ENCODE peak calls at places on chromosomes 12 and 14, in four cellular contexts. B is AG09309, P is AG04450, T is AG04449. F is an unnamed sample.

GRCh38 chr12:57093412-57094193 is 4.7 kb downstream of the NAB2 start:
- DNase-seq in B (peak; percentile 62), P (peak; percentile 79), T (no peak), F (no peak)

GRCh38 chr14:31567651-31568050 is 6.4 kb downstream of the NUBPL start:
- DNase-seq in P (no peak), B (no peak), T (no peak), F (no peak)

GRCh38 chr12:6902448-6902847 is 2.2 kb upstream of the LRRC23 start:
- DNase-seq in B (no peak), P (no peak), T (no peak), F (no peak)

GRCh38 chr12:45785315-45785714 is 55.8 kb downstream of the ARID2 start:
- DNase-seq in B (no peak), P (no peak), T (no peak), F (no peak)

GRCh38 chr12:124441443-124442190 is 125.8 kb downstream of the NCOR2 start:
- DNase-seq in P (peak; percentile 72), T (peak; percentile 72), B (peak; percentile 89), F (peak; percentile 77)

GRCh38 chr14:72906316-72906715 is 12.4 kb upstream of the DPF3 start:
- DNase-seq in B (peak; percentile 84), T (peak; percentile 69), P (peak; percentile 58), F (peak; percentile 38)

GRCh38 chr14:76968621-76969063 is 59.9 kb downstream of the IRF2BPL start:
- DNase-seq in T (no peak), P (no peak), B (no peak), F (no peak)

GRCh38 chr14:71142375-71143038 is 235.2 kb downstream of the PCNX1 start:
- DNase-seq in B (peak; percentile 95), T (peak; percentile 95), P (peak; percentile 91), F (no peak)

GRCh38 chr14:39035336-39035735 is 67.7 kb downstream of the SEC23A start:
- DNase-seq in B (no peak), T (no peak), P (no peak), F (no peak)

GRCh38 chr14:39038542-39038941 is 64.5 kb downstream of the SEC23A start:
- DNase-seq in T (no peak), P (no peak), B (no peak), F (no peak)

GRCh38 chr14:39033371-39033770 is 69.7 kb downstream of the SEC23A start:
- DNase-seq in P (peak; percentile 13), B (no peak), T (no peak), F (no peak)

GRCh38 chr14:39036760-39037159 is 66.3 kb downstream of the SEC23A start:
- DNase-seq in P (no peak), T (no peak), B (no peak), F (no peak)

GRCh38 chr14:39034481-39035296 is 68.3 kb downstream of the SEC23A start:
- DNase-seq in T (no peak), P (no peak), B (no peak), F (no peak)
- TF ChIP-seq CTCF in T (peak; percentile 18), P (peak; percentile 44), B (peak; percentile 37), F (peak; percentile 52)

GRCh38 chr12:2172486-2173214 is 119.9 kb downstream of the CACNA1C start:
- DNase-seq in T (no peak), B (no peak), P (no peak), F (no peak)
- H3K4me3 ChIP-seq in T (no peak overlapping the region), B (no peak overlapping the region), P (no peak overlapping the region), F (no peak overlapping the region)

DNA sequence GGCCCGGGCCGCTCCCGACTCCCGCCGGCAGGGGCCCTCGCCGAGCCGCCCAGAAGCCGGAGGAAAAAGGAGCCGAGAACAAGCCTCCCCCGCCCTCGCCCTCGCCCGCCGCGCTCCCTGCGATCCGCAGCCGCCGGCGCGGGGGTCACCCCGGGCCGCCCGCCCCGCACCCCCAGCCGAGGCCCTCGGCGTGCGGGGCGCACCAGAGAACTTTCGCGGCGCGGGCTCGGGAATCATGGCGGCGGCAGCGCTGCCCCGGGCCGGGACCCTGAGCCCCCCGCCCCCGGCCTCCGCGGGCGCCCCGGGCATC is 519 bp downstream of the CDK2AP1 start:
- DNase-seq in P (no peak), B (no peak), T (no peak), F (no peak)
- TF ChIP-seq CTCF in P (peak; percentile 42), B (peak; percentile 42), T (peak; percentile 63), F (peak; percentile 44)

DNA sequence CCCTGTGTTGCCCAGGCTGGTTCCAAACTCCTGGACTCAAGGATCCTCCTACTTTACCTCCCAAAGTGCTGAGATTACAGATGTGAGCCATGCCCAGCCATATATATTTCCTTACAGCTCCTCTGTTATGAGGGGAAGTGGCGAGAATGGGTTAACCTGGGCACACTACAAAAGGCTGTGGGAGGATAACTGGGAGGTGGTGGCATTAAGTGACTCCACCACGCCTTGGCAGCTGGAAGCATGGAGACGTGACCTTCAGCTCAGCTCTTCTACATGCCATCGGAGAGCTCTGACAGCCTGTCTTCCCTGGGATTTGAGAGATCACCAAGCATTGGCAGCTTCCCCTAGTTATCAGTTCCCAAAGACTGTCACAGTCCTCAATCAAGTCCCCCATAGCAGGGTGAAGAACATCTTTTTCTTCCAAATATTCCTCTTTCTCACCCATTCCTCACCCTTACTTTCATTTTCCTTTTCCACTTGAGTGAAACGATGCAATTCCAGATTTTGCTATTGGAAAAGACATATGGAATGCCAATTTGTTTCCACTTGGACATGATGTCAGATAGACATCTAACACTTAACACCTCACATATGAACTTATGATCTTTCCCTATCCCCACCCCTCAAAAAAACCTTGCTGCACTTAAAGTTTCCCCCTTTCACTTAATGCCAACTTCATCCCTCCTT is 48.5 kb downstream of the PHLDA1 start:
- DNase-seq in T (no peak), P (no peak), B (no peak), F (no peak)
- H3K4me3 ChIP-seq in T (peak overlapping the region; percentile 38), P (peak overlapping the region; percentile 55), B (peak overlapping the region; percentile 23), F (no peak overlapping the region)

GRCh38 chr14:68926236-68926635 is 52.9 kb downstream of the ACTN1 start:
- DNase-seq in P (no peak), B (no peak), T (no peak), F (no peak)
- TF ChIP-seq CTCF in P (peak; percentile 55), B (peak; percentile 56), T (peak; percentile 51), F (peak; percentile 74)

GRCh38 chr12:108193493-108193892 is 64.4 kb downstream of the WSCD2 start:
- DNase-seq in P (no peak), T (no peak), B (no peak), F (no peak)

GRCh38 chr12:108191938-108192337 is 62.9 kb downstream of the WSCD2 start:
- DNase-seq in P (no peak), B (no peak), T (no peak), F (no peak)

GRCh38 chr12:108190529-108190928 is 61.4 kb downstream of the WSCD2 start:
- DNase-seq in T (no peak), B (no peak), P (no peak), F (no peak)

GRCh38 chr12:108193922-108194321 is 64.8 kb downstream of the WSCD2 start:
- DNase-seq in P (no peak), B (no peak), T (no peak), F (no peak)

GRCh38 chr12:108191086-108191485 is 62.0 kb downstream of the WSCD2 start:
- DNase-seq in P (no peak), B (no peak), T (no peak), F (no peak)
- H3K4me3 ChIP-seq in P (no peak overlapping the region), B (no peak overlapping the region), T (no peak overlapping the region), F (no peak overlapping the region)

GRCh38 chr12:113127791-113128199 is 7.8 kb downstream of the RASAL1 start:
- DNase-seq in B (no peak), P (no peak), T (no peak), F (no peak)

GRCh38 chr12:113131556-113131955 is 4.0 kb downstream of the RASAL1 start:
- DNase-seq in T (no peak), B (no peak), P (no peak), F (no peak)

GRCh38 chr12:113128802-113129663 is 6.5 kb downstream of the RASAL1 start:
- DNase-seq in T (no peak), P (no peak), B (no peak), F (no peak)

GRCh38 chr12:113130457-113131135 is 5.0 kb downstream of the RASAL1 start:
- DNase-seq in B (no peak), T (no peak), P (no peak), F (no peak)

GRCh38 chr12:113129664-113130456 is 5.7 kb downstream of the RASAL1 start:
- DNase-seq in B (no peak), P (no peak), T (no peak), F (no peak)
- TF ChIP-seq CTCF in B (no peak), P (no peak), T (no peak), F (no peak)

GRCh38 chr14:23118506-23119361 is at the start of gene CEBPE:
- DNase-seq in B (no peak), T (no peak), P (no peak), F (no peak)

GRCh38 chr14:23115492-23115850 is 3.6 kb downstream of the CEBPE start:
- DNase-seq in B (no peak), T (no peak), P (no peak), F (no peak)

GRCh38 chr14:23119362-23120327 is 590 bp upstream of the CEBPE start:
- DNase-seq in T (no peak), P (no peak), B (no peak), F (no peak)

GRCh38 chr14:23115918-23116317 is 3.1 kb downstream of the CEBPE start:
- DNase-seq in T (no peak), B (no peak), P (no peak), F (no peak)

GRCh38 chr14:23117371-23118020 is 1.6 kb downstream of the CEBPE start:
- DNase-seq in T (no peak), B (no peak), P (no peak), F (no peak)
- H3K4me3 ChIP-seq in T (no peak overlapping the region), B (no peak overlapping the region), P (no peak overlapping the region), F (no peak overlapping the region)

DNA sequence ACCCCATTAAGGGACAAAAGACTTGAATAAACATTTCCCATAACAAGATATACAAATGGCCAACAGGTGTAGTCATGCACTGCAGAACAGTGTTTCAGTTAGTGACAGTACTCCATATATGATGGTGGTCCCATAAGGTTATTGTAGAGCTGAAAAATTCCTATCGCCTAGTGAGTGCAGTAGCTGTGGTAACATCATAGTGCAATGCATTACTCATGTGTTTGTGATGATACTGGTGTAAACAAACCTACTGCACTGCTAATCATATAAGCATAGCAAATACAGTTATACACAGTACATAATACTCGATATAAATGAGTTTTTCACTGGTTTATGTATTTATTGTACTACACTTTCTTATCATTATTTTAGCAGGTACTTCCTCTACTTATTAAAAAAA is 168.7 kb downstream of the C12orf75 start:
- DNase-seq in B (no peak), P (no peak), T (no peak), F (no peak)
- TF ChIP-seq CTCF in B (no peak), P (no peak), T (no peak), F (no peak)

F was measured in retinal pigment epithelial cell.